ENCODE peak calls at places on chromosomes 5 and 9, in seven cellular contexts. J, Q, W, M, L, G and C are unnamed samples.

GRCh38 chr9:129612123-129612522 is 8.8 kb downstream of the C9orf50 start:
- DNase-seq in M (no peak), J (no peak), W (no peak), L (no peak), G (no peak), Q (no peak), C (no peak)

GRCh38 chr9:87610200-87611155 is 112.8 kb downstream of the DAPK1 start:
- DNase-seq in M (no peak), J (no peak), Q (no peak), G (no peak), L (peak; percentile 57), W (peak; percentile 57), C (no peak)

GRCh38 chr9:35684921-35685320 is 4.8 kb downstream of the TPM2 start:
- DNase-seq in M (no peak), J (no peak), W (no peak), Q (no peak), G (no peak), L (no peak), C (no peak)

GRCh38 chr9:130442746-130443455 is 1.9 kb upstream of the ASS1 start:
- DNase-seq in M (no peak), L (no peak), Q (no peak), G (no peak), W (no peak), J (no peak), C (no peak)

GRCh38 chr9:2857564-2858198 is 13.8 kb upstream of the PUM3 start:
- DNase-seq in L (peak; percentile 84), Q (peak; percentile 77), M (no peak), G (peak; percentile 51), W (peak; percentile 53), J (peak; percentile 71), C (peak; percentile 86)

GRCh38 chr9:126347911-126348760 is 21.5 kb downstream of the MVB12B start:
- DNase-seq in Q (no peak), L (no peak), G (no peak), M (no peak), J (no peak), W (no peak), C (peak; percentile 66)

GRCh38 chr5:73625905-73626811 is at the start of gene ARHGEF28:
- DNase-seq in G (peak; percentile 24), Q (peak; percentile 85), W (peak; percentile 58), M (no peak), J (peak; percentile 52), L (peak; percentile 49), C (peak; percentile 87)

GRCh38 chr9:109107402-109108240 is 12.1 kb downstream of the TMEM245 start:
- DNase-seq in M (no peak), J (peak; percentile 79), Q (no peak), G (no peak), W (peak; percentile 84), L (peak; percentile 71), C (peak; percentile 63)

GRCh38 chr5:144131256-144131655 is 39.2 kb downstream of the YIPF5 start:
- DNase-seq in Q (no peak), W (no peak), L (no peak), G (no peak), M (no peak), J (no peak), C (no peak)

GRCh38 chr9:128121924-128122808 is 5.4 kb downstream of the PTGES2 start:
- DNase-seq in J (no peak), M (no peak), L (no peak), W (no peak), Q (no peak), G (no peak), C (no peak)

GRCh38 chr9:29150606-29151005 is 1577.3 kb upstream of the C9orf72 start:
- DNase-seq in M (no peak), Q (no peak), W (peak; percentile 44), G (no peak), J (peak; percentile 6), L (peak; percentile 55), C (peak; percentile 45)

GRCh38 chr5:116897291-116897690 is 322.7 kb upstream of the SEMA6A start:
- DNase-seq in L (no peak), Q (no peak), M (no peak), W (no peak), G (no peak), J (no peak), C (no peak)